ENCODE peak calls at places on chromosome 1, in five cellular contexts. M, G, Y, N and F are unnamed samples.

GRCh38 chr1:4585216-4585615 is 69.2 kb upstream of the AJAP1 start:
- DNase-seq in N (no peak), G (peak; percentile 18), Y (peak; percentile 32), M (peak; percentile 63), F (no peak)

GRCh38 chr1:89081005-89081404 is 16.0 kb upstream of the GBP1 start:
- DNase-seq in Y (no peak), M (no peak), G (peak; percentile 14), N (peak; percentile 32), F (no peak)

GRCh38 chr1:246613131-246613758 is 47.0 kb downstream of the CNST start:
- DNase-seq in G (no peak), N (no peak), Y (no peak), M (no peak), F (no peak)

GRCh38 chr1:203601717-203602309 is 24.8 kb upstream of the ATP2B4 start:
- DNase-seq in Y (no peak), M (no peak), N (no peak), G (no peak), F (no peak)

GRCh38 chr1:212683357-212683722 is 16.3 kb downstream of the BATF3 start:
- DNase-seq in N (peak; percentile 62), Y (peak; percentile 42), G (peak; percentile 46), M (peak; percentile 79), F (no peak)

GRCh38 chr1:6443339-6444115 is 19.0 kb downstream of the ESPN start:
- DNase-seq in G (no peak), Y (no peak), N (no peak), M (no peak), F (no peak)

GRCh38 chr1:181104790-181105133 is 16.3 kb downstream of the IER5 start:
- DNase-seq in M (peak; percentile 36), Y (peak; percentile 74), N (no peak), G (no peak), F (no peak)

GRCh38 chr1:7552402-7552801 is 218.7 kb upstream of the VAMP3 start:
- DNase-seq in N (no peak), Y (no peak), M (no peak), G (no peak), F (no peak)

GRCh38 chr1:3607703-3608065 is 3.6 kb downstream of the MEGF6 start:
- DNase-seq in Y (no peak), N (no peak), G (no peak), M (no peak), F (no peak)

GRCh38 chr1:58699011-58699762 is 675 bp downstream of the MYSM1 start:
- DNase-seq in G (no peak), Y (no peak), N (no peak), M (no peak), F (peak; percentile 12)

GRCh38 chr1:40876891-40877290 is 14.7 kb upstream of the CITED4 start:
- DNase-seq in G (no peak), N (no peak), Y (no peak), M (no peak), F (no peak)